ENCODE peak calls at places on chromosomes 5 and 9, in eight cellular contexts. One of them, this sample, is unnamed.

GRCh38 chr5:141382469-141383294 is at the start of gene PCDHGA7:
- DNase-seq in hepatocyte: no peak
- DNase-seq in kidney: no peak
- DNase-seq in foreskin fibroblast: peak
- DNase-seq in sigmoid colon: peak
- DNase-seq in lower lobe of right lung: no peak
- DNase-seq in fibroblast of lung: peak
- DNase-seq in upper lobe of left lung: no peak
- DNase-seq in this sample: peak

GRCh38 chr9:91562412-91562811 is 138.8 kb upstream of the NFIL3 start:
- DNase-seq in kidney: no peak
- DNase-seq in upper lobe of left lung: no peak
- DNase-seq in lower lobe of right lung: no peak
- DNase-seq in sigmoid colon: no peak
- DNase-seq in foreskin fibroblast: no peak
- DNase-seq in fibroblast of lung: peak
- DNase-seq in hepatocyte: no peak
- DNase-seq in this sample: no peak

GRCh38 chr9:3136999-3137675 is 293.2 kb upstream of the PUM3 start:
- DNase-seq in upper lobe of left lung: no peak
- DNase-seq in lower lobe of right lung: no peak
- DNase-seq in hepatocyte: no peak
- DNase-seq in sigmoid colon: no peak
- DNase-seq in kidney: no peak
- DNase-seq in fibroblast of lung: no peak
- DNase-seq in foreskin fibroblast: no peak
- DNase-seq in this sample: peak

GRCh38 chr5:466661-467310 is 23.8 kb downstream of the EXOC3 start:
- DNase-seq in foreskin fibroblast: no peak
- DNase-seq in upper lobe of left lung: peak
- DNase-seq in hepatocyte: no peak
- DNase-seq in sigmoid colon: peak
- DNase-seq in fibroblast of lung: no peak
- DNase-seq in kidney: peak
- DNase-seq in lower lobe of right lung: no peak
- DNase-seq in this sample: no peak

GRCh38 chr5:73673161-73673591 is 47.2 kb downstream of the ARHGEF28 start:
- DNase-seq in kidney: no peak
- DNase-seq in lower lobe of right lung: no peak
- DNase-seq in upper lobe of left lung: no peak
- DNase-seq in sigmoid colon: no peak
- DNase-seq in foreskin fibroblast: peak
- DNase-seq in hepatocyte: peak
- DNase-seq in fibroblast of lung: peak
- DNase-seq in this sample: peak

GRCh38 chr9:98807811-98808195 is 333 bp downstream of the GALNT12 start:
- DNase-seq in foreskin fibroblast: no peak
- DNase-seq in fibroblast of lung: no peak
- DNase-seq in hepatocyte: peak
- DNase-seq in kidney: no peak
- DNase-seq in sigmoid colon: peak
- DNase-seq in lower lobe of right lung: no peak
- DNase-seq in upper lobe of left lung: no peak
- DNase-seq in this sample: no peak

GRCh38 chr5:110333384-110333783 is 393.1 kb downstream of the TMEM232 start:
- DNase-seq in fibroblast of lung: peak
- DNase-seq in foreskin fibroblast: no peak
- DNase-seq in sigmoid colon: no peak
- DNase-seq in hepatocyte: peak
- DNase-seq in upper lobe of left lung: no peak
- DNase-seq in lower lobe of right lung: no peak
- DNase-seq in kidney: no peak
- DNase-seq in this sample: peak

GRCh38 chr5:108730617-108731340 is 16.9 kb upstream of the FER start:
- DNase-seq in foreskin fibroblast: no peak
- DNase-seq in lower lobe of right lung: no peak
- DNase-seq in fibroblast of lung: no peak
- DNase-seq in kidney: no peak
- DNase-seq in upper lobe of left lung: no peak
- DNase-seq in hepatocyte: no peak
- DNase-seq in sigmoid colon: no peak
- DNase-seq in this sample: peak

GRCh38 chr5:136123236-136123768 is 9.3 kb upstream of the SMAD5 start:
- DNase-seq in upper lobe of left lung: no peak
- DNase-seq in kidney: no peak
- DNase-seq in sigmoid colon: no peak
- DNase-seq in fibroblast of lung: no peak
- DNase-seq in foreskin fibroblast: peak
- DNase-seq in lower lobe of right lung: no peak
- DNase-seq in hepatocyte: peak
- DNase-seq in this sample: peak

GRCh38 chr9:22036866-22037626 is 27.9 kb upstream of the CDKN2B start:
- DNase-seq in sigmoid colon: no peak
- DNase-seq in kidney: no peak
- DNase-seq in upper lobe of left lung: no peak
- DNase-seq in lower lobe of right lung: no peak
- DNase-seq in foreskin fibroblast: peak
- DNase-seq in fibroblast of lung: peak
- DNase-seq in hepatocyte: no peak
- DNase-seq in this sample: peak

GRCh38 chr5:75034137-75034739 is 18.1 kb downstream of the GCNT4 start:
- DNase-seq in kidney: no peak
- DNase-seq in lower lobe of right lung: peak
- DNase-seq in sigmoid colon: no peak
- DNase-seq in fibroblast of lung: no peak
- DNase-seq in upper lobe of left lung: no peak
- DNase-seq in foreskin fibroblast: no peak
- DNase-seq in hepatocyte: peak
- DNase-seq in this sample: no peak

GRCh38 chr5:65969539-65970393 is 43.4 kb downstream of the ERBIN start:
- DNase-seq in hepatocyte: no peak
- DNase-seq in kidney: no peak
- DNase-seq in lower lobe of right lung: no peak
- DNase-seq in fibroblast of lung: no peak
- DNase-seq in sigmoid colon: no peak
- DNase-seq in upper lobe of left lung: no peak
- DNase-seq in foreskin fibroblast: no peak
- DNase-seq in this sample: no peak

GRCh38 chr9:105066265-105066865 is 138.4 kb upstream of the ABCA1 start:
- DNase-seq in upper lobe of left lung: no peak
- DNase-seq in hepatocyte: no peak
- DNase-seq in sigmoid colon: peak
- DNase-seq in foreskin fibroblast: no peak
- DNase-seq in kidney: no peak
- DNase-seq in lower lobe of right lung: no peak
- DNase-seq in fibroblast of lung: no peak
- DNase-seq in this sample: no peak

GRCh38 chr9:120659209-120659608 is 55.1 kb downstream of the MEGF9 start:
- DNase-seq in sigmoid colon: no peak
- DNase-seq in lower lobe of right lung: no peak
- DNase-seq in fibroblast of lung: no peak
- DNase-seq in foreskin fibroblast: no peak
- DNase-seq in kidney: no peak
- DNase-seq in hepatocyte: no peak
- DNase-seq in upper lobe of left lung: no peak
- DNase-seq in this sample: no peak

GRCh38 chr9:120663950-120664349 is 50.3 kb downstream of the MEGF9 start:
- DNase-seq in upper lobe of left lung: no peak
- DNase-seq in kidney: no peak
- DNase-seq in hepatocyte: no peak
- DNase-seq in lower lobe of right lung: no peak
- DNase-seq in foreskin fibroblast: no peak
- DNase-seq in fibroblast of lung: no peak
- DNase-seq in sigmoid colon: no peak
- DNase-seq in this sample: no peak

GRCh38 chr9:120659617-120660169 is 54.6 kb downstream of the MEGF9 start:
- DNase-seq in sigmoid colon: no peak
- DNase-seq in lower lobe of right lung: no peak
- DNase-seq in fibroblast of lung: no peak
- DNase-seq in foreskin fibroblast: no peak
- DNase-seq in kidney: no peak
- DNase-seq in hepatocyte: no peak
- DNase-seq in upper lobe of left lung: no peak
- DNase-seq in this sample: no peak

GRCh38 chr9:120663380-120663779 is 50.9 kb downstream of the MEGF9 start:
- DNase-seq in upper lobe of left lung: no peak
- DNase-seq in kidney: no peak
- DNase-seq in fibroblast of lung: no peak
- DNase-seq in lower lobe of right lung: no peak
- DNase-seq in sigmoid colon: no peak
- DNase-seq in foreskin fibroblast: no peak
- DNase-seq in hepatocyte: no peak
- DNase-seq in this sample: no peak

GRCh38 chr9:120662513-120662912 is 51.8 kb downstream of the MEGF9 start:
- DNase-seq in foreskin fibroblast: no peak
- DNase-seq in hepatocyte: no peak
- DNase-seq in sigmoid colon: no peak
- DNase-seq in upper lobe of left lung: no peak
- DNase-seq in lower lobe of right lung: no peak
- DNase-seq in fibroblast of lung: no peak
- DNase-seq in kidney: no peak
- DNase-seq in this sample: no peak
- TF ChIP-seq CTCF in foreskin fibroblast: no peak
- TF ChIP-seq CTCF in hepatocyte: no peak
- TF ChIP-seq CTCF in sigmoid colon: no peak
- TF ChIP-seq CTCF in upper lobe of left lung: no peak
- TF ChIP-seq CTCF in lower lobe of right lung: no peak
- TF ChIP-seq CTCF in fibroblast of lung: no peak
- TF ChIP-seq CTCF in kidney: no peak
- TF ChIP-seq CTCF in this sample: no peak

GRCh38 chr9:78366827-78367226 is 69.9 kb downstream of the PSAT1 start:
- DNase-seq in lower lobe of right lung: no peak
- DNase-seq in foreskin fibroblast: no peak
- DNase-seq in upper lobe of left lung: no peak
- DNase-seq in kidney: no peak
- DNase-seq in fibroblast of lung: no peak
- DNase-seq in sigmoid colon: no peak
- DNase-seq in hepatocyte: no peak
- DNase-seq in this sample: no peak

GRCh38 chr9:78371981-78372380 is 75.1 kb downstream of the PSAT1 start:
- DNase-seq in kidney: no peak
- DNase-seq in lower lobe of right lung: no peak
- DNase-seq in fibroblast of lung: no peak
- DNase-seq in sigmoid colon: no peak
- DNase-seq in upper lobe of left lung: no peak
- DNase-seq in hepatocyte: no peak
- DNase-seq in foreskin fibroblast: no peak
- DNase-seq in this sample: no peak

GRCh38 chr9:78369644-78370219 is 72.8 kb downstream of the PSAT1 start:
- DNase-seq in sigmoid colon: peak
- DNase-seq in fibroblast of lung: peak
- DNase-seq in upper lobe of left lung: no peak
- DNase-seq in lower lobe of right lung: peak
- DNase-seq in hepatocyte: peak
- DNase-seq in kidney: peak
- DNase-seq in foreskin fibroblast: peak
- DNase-seq in this sample: peak

GRCh38 chr9:78368236-78368635 is 71.3 kb downstream of the PSAT1 start:
- DNase-seq in hepatocyte: no peak
- DNase-seq in fibroblast of lung: no peak
- DNase-seq in upper lobe of left lung: no peak
- DNase-seq in kidney: no peak
- DNase-seq in lower lobe of right lung: no peak
- DNase-seq in sigmoid colon: no peak
- DNase-seq in foreskin fibroblast: no peak
- DNase-seq in this sample: no peak

DNA sequence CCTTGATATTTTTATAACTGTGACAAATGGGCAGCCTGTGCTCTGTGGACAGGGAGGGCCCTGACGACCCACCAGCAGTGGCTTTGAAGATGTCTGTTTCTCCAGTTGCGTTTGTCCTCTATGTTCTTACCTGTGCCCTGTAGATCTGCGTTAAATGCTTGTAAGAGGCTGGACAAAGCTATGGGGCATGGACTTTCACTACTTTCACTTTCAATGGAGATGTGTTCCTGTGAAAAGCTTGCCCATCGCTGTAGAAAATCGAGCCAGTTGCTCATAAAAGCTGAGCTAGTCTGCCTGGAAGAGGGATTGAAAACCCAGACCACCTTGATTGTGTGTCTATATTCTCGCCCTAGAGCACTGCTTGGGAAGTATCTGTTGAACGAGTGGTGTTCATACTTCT is 74.1 kb downstream of the PSAT1 start:
- DNase-seq in fibroblast of lung: no peak
- DNase-seq in foreskin fibroblast: no peak
- DNase-seq in upper lobe of left lung: no peak
- DNase-seq in hepatocyte: no peak
- DNase-seq in kidney: no peak
- DNase-seq in sigmoid colon: no peak
- DNase-seq in lower lobe of right lung: no peak
- DNase-seq in this sample: no peak
- H3K4me3 ChIP-seq in fibroblast of lung: no peak
- H3K4me3 ChIP-seq in foreskin fibroblast: no peak
- H3K4me3 ChIP-seq in upper lobe of left lung: no peak
- H3K4me3 ChIP-seq in hepatocyte: no peak
- H3K4me3 ChIP-seq in kidney: no peak
- H3K4me3 ChIP-seq in sigmoid colon: peak
- H3K4me3 ChIP-seq in lower lobe of right lung: no peak
- H3K4me3 ChIP-seq in this sample: no peak

DNA sequence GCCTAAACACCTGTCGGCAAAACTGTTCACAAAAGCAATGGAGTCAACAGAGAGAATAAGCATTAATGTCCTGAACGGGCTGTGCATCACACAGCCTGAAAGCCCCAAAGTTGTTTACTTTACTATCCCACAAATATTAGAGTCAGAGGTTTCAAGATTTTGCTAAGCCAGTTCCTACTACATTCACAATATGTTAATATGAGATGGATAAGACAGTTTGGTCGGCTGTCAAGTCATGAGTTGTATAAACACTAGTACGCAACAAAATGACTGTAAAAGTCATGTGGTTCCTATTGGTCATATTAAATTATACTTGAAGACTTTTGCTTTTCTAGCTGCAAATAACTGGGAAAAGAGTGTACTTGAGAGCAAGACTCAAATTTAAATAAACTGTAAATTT is 33.4 kb downstream of the FANCC start:
- DNase-seq in upper lobe of left lung: no peak
- DNase-seq in foreskin fibroblast: peak
- DNase-seq in kidney: no peak
- DNase-seq in sigmoid colon: no peak
- DNase-seq in hepatocyte: peak
- DNase-seq in fibroblast of lung: peak
- DNase-seq in lower lobe of right lung: no peak
- DNase-seq in this sample: peak
- TF ChIP-seq CTCF in upper lobe of left lung: no peak
- TF ChIP-seq CTCF in foreskin fibroblast: no peak
- TF ChIP-seq CTCF in kidney: no peak
- TF ChIP-seq CTCF in sigmoid colon: no peak
- TF ChIP-seq CTCF in hepatocyte: no peak
- TF ChIP-seq CTCF in fibroblast of lung: no peak
- TF ChIP-seq CTCF in lower lobe of right lung: no peak
- TF ChIP-seq CTCF in this sample: no peak

DNA sequence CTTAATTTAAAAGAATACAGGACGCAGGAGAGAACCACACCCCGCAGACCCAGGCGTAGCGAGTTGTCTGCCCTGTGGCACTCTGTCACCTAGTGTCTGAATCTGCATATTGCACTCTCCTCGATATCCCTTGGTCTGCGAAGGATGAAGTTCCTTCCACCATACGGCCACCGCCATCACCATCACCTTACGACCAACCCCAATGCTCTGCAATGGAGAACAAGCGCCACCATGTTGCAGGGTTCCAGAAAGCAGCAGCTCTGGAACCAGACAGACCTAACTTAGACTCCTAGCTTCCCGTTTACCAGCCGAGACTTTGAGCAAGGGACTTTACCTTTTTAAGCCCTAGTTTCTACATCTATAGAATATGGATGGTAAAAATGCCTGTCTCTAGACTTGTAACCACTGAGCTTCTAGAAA is 77.4 kb upstream of the DMRT1 start:
- DNase-seq in foreskin fibroblast: peak
- DNase-seq in kidney: no peak
- DNase-seq in lower lobe of right lung: peak
- DNase-seq in upper lobe of left lung: no peak
- DNase-seq in fibroblast of lung: peak
- DNase-seq in hepatocyte: peak
- DNase-seq in sigmoid colon: peak
- DNase-seq in this sample: peak
- H3K4me3 ChIP-seq in foreskin fibroblast: no peak
- H3K4me3 ChIP-seq in kidney: no peak
- H3K4me3 ChIP-seq in lower lobe of right lung: peak
- H3K4me3 ChIP-seq in upper lobe of left lung: no peak
- H3K4me3 ChIP-seq in fibroblast of lung: no peak
- H3K4me3 ChIP-seq in hepatocyte: no peak
- H3K4me3 ChIP-seq in sigmoid colon: peak
- H3K4me3 ChIP-seq in this sample: no peak